ENCODE peak calls at places on chromosomes 4 and X, in seven cellular contexts. G is ovary; M is lower lobe of right lung; F is PC-9; D is body of pancreas; P is naive thymus-derived CD4-positive, alpha-beta T cell; N is keratinocyte. Q is an unnamed sample. For H3K4me1 and H3K36me3, the result is how much of the 10 kb centered on the place peaks cover.

GRCh38 chr4:6582889-6583504 is 8.0 kb downstream of the MAN2B2 start:
- DNase-seq in G (no peak), F (no peak), N (no peak), M (no peak), P (no peak), D (no peak), Q (no peak)

GRCh38 chrX:117291760-117292159 is 824.9 kb downstream of the KLHL13 start:
- DNase-seq in P (no peak), M (no peak), N (no peak), G (no peak), F (no peak), D (no peak), Q (no peak)

GRCh38 chrX:40108959-40109287 is 11.2 kb upstream of the BCOR start:
- DNase-seq in F (peak), P (no peak), M (peak), N (no peak), G (peak), D (peak), Q (no peak)

GRCh38 chrX:45718676-45719075 is 518.0 kb upstream of the DIPK2B start:
- DNase-seq in N (no peak), F (no peak), D (no peak), P (no peak), G (no peak), M (no peak), Q (no peak)

GRCh38 chr4:76339364-76339763 is 32.8 kb downstream of the STBD1 start:
- DNase-seq in N (no peak), G (no peak), F (no peak), D (no peak), M (no peak), P (no peak), Q (no peak)

GRCh38 chr4:992297-993110 is 700 bp downstream of the SLC26A1 start:
- DNase-seq in M (peak), G (no peak), P (no peak), N (no peak), F (peak), D (peak), Q (no peak)

GRCh38 chr4:176794151-176794550 is 1.4 kb upstream of the VEGFC start:
- DNase-seq in G (no peak), F (no peak), N (peak), P (no peak), D (no peak), M (no peak), Q (no peak)

GRCh38 chrX:10514891-10515290 is 105.5 kb downstream of the MID1 start:
- DNase-seq in N (no peak), G (no peak), F (no peak), M (no peak), P (no peak), D (no peak), Q (no peak)

GRCh38 chr4:7389719-7390118 is 45.0 kb downstream of the PSAPL1 start:
- DNase-seq in N (no peak), M (peak), G (peak), P (no peak), F (no peak), D (no peak), Q (no peak)

GRCh38 chrX:7272301-7272700 is 124.3 kb upstream of the PUDP start:
- DNase-seq in P (no peak), F (no peak), M (no peak), G (no peak), N (no peak), D (no peak), Q (no peak)

GRCh38 chr4:2251073-2251794 is 9.3 kb upstream of the HAUS3 start:
- DNase-seq in M (peak), F (no peak), N (no peak), G (no peak), D (no peak), P (no peak), Q (no peak)

GRCh38 chr4:88054229-88054628 is 46.8 kb downstream of the PKD2 start:
- DNase-seq in P (no peak), G (no peak), M (no peak), F (no peak), D (no peak), N (no peak), Q (no peak)

GRCh38 chr4:169582706-169583105 is 29.7 kb downstream of the NEK1 start:
- DNase-seq in N (no peak), P (no peak), M (no peak), D (no peak), F (no peak), G (no peak), Q (no peak)

GRCh38 chrX:136674270-136674986 is 26.5 kb downstream of the CD40LG start:
- DNase-seq in M (no peak), G (no peak), D (no peak), P (peak), N (no peak), F (no peak), Q (no peak)

GRCh38 chr4:45621926-45622325 is 501.9 kb downstream of the GABRG1 start:
- DNase-seq in D (no peak), N (no peak), G (no peak), F (peak), P (no peak), M (no peak), Q (no peak)

GRCh38 chrX:23403849-23404248 is 69.2 kb downstream of the PTCHD1 start:
- DNase-seq in M (no peak), D (peak), P (no peak), F (no peak), G (no peak), N (no peak), Q (no peak)

GRCh38 chrX:78801522-78801921 is 54.0 kb downstream of the LPAR4 start:
- DNase-seq in G (no peak), M (no peak), F (no peak), N (no peak), P (no peak), D (no peak), Q (no peak)

GRCh38 chrX:118720058-118720707 is 7.2 kb upstream of the IL13RA1 start:
- DNase-seq in G (no peak), M (no peak), F (no peak), P (no peak), N (no peak), D (no peak), Q (no peak)

GRCh38 chrX:118724775-118725174 is 2.6 kb upstream of the IL13RA1 start:
- DNase-seq in M (no peak), N (no peak), D (no peak), P (no peak), G (no peak), F (peak), Q (no peak)

GRCh38 chrX:118724352-118724751 is 3.1 kb upstream of the IL13RA1 start:
- DNase-seq in F (no peak), D (no peak), G (no peak), P (no peak), M (no peak), N (no peak), Q (no peak)

GRCh38 chrX:118726887-118727685 is at the start of gene IL13RA1:
- DNase-seq in P (no peak), G (peak), D (peak), N (peak), M (peak), F (peak), Q (no peak)

DNA sequence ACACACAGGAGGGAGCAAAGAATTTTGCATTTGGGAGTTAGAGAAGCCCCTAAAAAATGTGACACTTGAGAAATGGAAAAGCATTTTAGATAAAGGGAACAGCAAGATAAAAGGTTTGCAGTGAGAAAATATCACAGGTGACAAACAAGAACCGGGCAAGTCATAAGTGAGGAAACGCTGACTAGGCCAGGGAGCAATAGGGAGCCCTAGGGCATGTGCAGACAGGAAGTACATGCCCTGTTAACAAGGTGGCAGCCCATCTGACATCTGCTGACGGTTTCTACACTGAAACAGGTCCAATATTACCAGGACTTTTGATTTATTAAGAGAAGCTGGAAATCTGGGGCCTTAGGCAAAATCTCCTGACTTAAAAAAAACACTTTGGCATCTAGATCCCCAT is 4.0 kb upstream of the IL13RA1 start:
- DNase-seq in P (no peak), F (no peak), D (no peak), M (no peak), N (no peak), G (no peak), Q (peak)
- H3K4me1 ChIP-seq in P (under half), F (under half), D (under half), M (under half), N (under half), G (under half), Q (under half)

DNA sequence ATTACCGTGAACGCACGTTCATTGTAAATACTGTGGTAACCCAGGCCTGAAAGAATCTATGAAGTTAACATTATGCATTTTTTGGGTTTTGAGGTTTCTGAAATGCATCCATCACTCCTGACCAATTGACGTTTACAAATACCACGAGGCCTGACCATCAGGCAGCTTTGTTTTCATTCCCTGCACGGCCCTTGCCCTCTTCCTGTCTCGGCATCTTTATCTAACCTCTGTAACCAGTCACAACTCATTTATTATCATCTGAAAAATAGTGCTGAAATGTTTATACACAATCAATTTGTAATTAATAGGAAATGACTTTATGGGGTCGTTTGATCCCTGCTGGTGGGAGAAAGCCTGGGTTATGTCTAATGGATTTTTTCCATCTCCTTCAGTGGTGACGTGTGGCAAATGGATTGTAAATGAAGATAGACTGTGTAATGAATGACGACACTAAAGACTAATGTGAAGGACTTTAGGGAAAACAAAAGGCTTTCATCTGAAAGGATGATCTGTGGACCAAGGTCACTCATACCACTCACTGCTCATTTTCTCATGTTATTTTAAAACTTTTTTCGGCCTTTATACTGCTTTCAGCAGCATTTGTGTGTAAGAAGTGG is 102.7 kb upstream of the SORBS2 start:
- DNase-seq in D (no peak), P (no peak), G (no peak), M (no peak), F (no peak), N (no peak), Q (no peak)
- H3K27ac ChIP-seq in D (no peak), P (no peak), G (no peak), M (no peak), F (no peak), N (no peak), Q (no peak)

GRCh38 chr4:94525993-94526740 is 74.4 kb downstream of the PDLIM5 start:
- DNase-seq in M (no peak), F (no peak), P (no peak), N (no peak), D (no peak), G (no peak), Q (no peak)
- H3K36me3 ChIP-seq in M (under half), F (under half), P (under half), N (under half), D (under half), G (under half), Q (under half)

DNA sequence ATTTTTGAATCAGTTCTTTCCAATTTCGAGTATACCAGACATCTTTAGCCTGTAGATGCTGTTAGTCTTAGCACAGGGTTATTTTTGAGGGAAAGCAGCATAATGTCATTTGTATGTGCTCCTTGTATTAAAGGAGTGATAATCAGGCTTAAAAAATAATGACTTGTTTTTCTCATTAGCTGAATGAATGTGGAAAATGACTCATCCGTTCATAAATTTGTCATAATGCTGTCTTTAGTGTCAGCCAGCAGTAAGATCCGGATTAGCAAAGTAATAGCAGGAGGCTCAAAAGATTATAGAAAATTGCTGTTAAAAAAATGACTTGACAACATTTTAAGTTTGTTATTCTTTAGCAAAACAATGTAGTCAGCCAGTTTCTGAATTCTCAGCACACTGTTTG is 702.9 kb downstream of the CENPC start:
- DNase-seq in N (no peak), M (no peak), F (no peak), D (no peak), G (no peak), P (no peak), Q (no peak)
- H3K4me1 ChIP-seq in N (under half), M (under half), F (under half), D (under half), G (under half), P (under half), Q (under half)